ENCODE peak calls at places on chromosomes 5 and 9, in seven cellular contexts. V is tibial nerve, B is suprapubic skin, T is NB4, F is transverse colon, N is right lobe of liver, Y is GM12892. D is an unnamed sample.
A peak's percentile ranks its signal among the peaks of the same experiment; 100 is the strongest.

GRCh38 chr5:172102913-172103629 is 85.0 kb downstream of the STK10 start:
- DNase-seq in F (peak; percentile 50), Y (no peak), N (no peak), B (no peak), T (no peak), V (no peak), D (peak; percentile 54)

GRCh38 chr9:107208121-107208520 is 75.0 kb upstream of the RAD23B start:
- DNase-seq in F (no peak), Y (no peak), V (no peak), T (no peak), N (no peak), B (no peak), D (no peak)

GRCh38 chr9:15329539-15330109 is 22.6 kb upstream of the TTC39B start:
- DNase-seq in F (no peak), Y (no peak), V (no peak), B (no peak), N (no peak), T (no peak), D (no peak)

GRCh38 chr5:142946547-142947426 is 176.6 kb downstream of the ARHGAP26 start:
- DNase-seq in V (no peak), N (no peak), T (no peak), F (no peak), Y (no peak), B (no peak), D (no peak)

GRCh38 chr5:163735069-163735468 is 229.7 kb downstream of the MAT2B start:
- DNase-seq in B (no peak), F (no peak), T (no peak), V (no peak), Y (no peak), N (no peak), D (no peak)

GRCh38 chr9:136170291-136170901 is 34.5 kb downstream of the LHX3 start:
- DNase-seq in N (peak; percentile 63), Y (peak; percentile 90), V (no peak), B (no peak), T (peak; percentile 45), F (peak; percentile 47), D (peak; percentile 77)

GRCh38 chr9:91180240-91180929 is 181.3 kb downstream of the AUH start:
- DNase-seq in N (no peak), V (no peak), Y (no peak), F (no peak), B (peak; percentile 56), T (no peak), D (no peak)

GRCh38 chr9:14027114-14027812 is 286.7 kb downstream of the NFIB start:
- DNase-seq in Y (no peak), B (no peak), F (peak; percentile 37), N (peak; percentile 68), V (no peak), T (no peak), D (no peak)

GRCh38 chr9:118644066-118644465 is 725.2 kb downstream of the BRINP1 start:
- DNase-seq in B (no peak), V (no peak), Y (no peak), N (no peak), F (no peak), T (no peak), D (no peak)

GRCh38 chr5:97111612-97112011 is 30.8 kb downstream of the LIX1 start:
- DNase-seq in T (no peak), Y (no peak), N (no peak), B (no peak), V (no peak), F (peak; percentile 64), D (no peak)

GRCh38 chr5:116536279-116537161 is 38.1 kb downstream of the SEMA6A start:
- DNase-seq in T (no peak), V (no peak), Y (no peak), N (no peak), B (no peak), F (peak; percentile 45), D (no peak)

GRCh38 chr5:156582193-156582598 is 255.2 kb downstream of the SGCD start:
- DNase-seq in F (no peak), N (no peak), T (no peak), B (no peak), V (no peak), Y (no peak), D (no peak)

GRCh38 chr9:26346942-26347477 is 545.6 kb downstream of the CAAP1 start:
- DNase-seq in N (no peak), T (no peak), Y (no peak), B (no peak), V (no peak), F (peak; percentile 55), D (no peak)

GRCh38 chr5:136001531-136001930 is 27.3 kb upstream of the TGFBI start:
- DNase-seq in F (no peak), N (no peak), V (no peak), B (no peak), Y (no peak), T (peak; percentile 85), D (no peak)

GRCh38 chr5:100872409-100873190 is 30.5 kb downstream of the ST8SIA4 start:
- DNase-seq in B (no peak), V (no peak), N (no peak), Y (no peak), F (no peak), T (no peak), D (no peak)

GRCh38 chr9:120935383-120935857 is 8.8 kb upstream of the TRAF1 start:
- DNase-seq in T (peak; percentile 16), B (peak; percentile 99), Y (no peak), V (peak; percentile 99), N (peak; percentile 97), F (peak; percentile 96), D (peak; percentile 87)

GRCh38 chr5:59562756-59563389 is 330.7 kb downstream of the PDE4D start:
- DNase-seq in V (no peak), F (peak; percentile 24), N (peak; percentile 56), B (no peak), T (peak; percentile 57), Y (peak; percentile 1), D (no peak)

GRCh38 chr5:132471006-132471907 is 19.3 kb downstream of the IRF1 start:
- DNase-seq in Y (no peak), T (no peak), F (peak; percentile 17), V (no peak), N (no peak), B (peak; percentile 19), D (no peak)

GRCh38 chr5:124751031-124751430 is 4.6 kb upstream of the ZNF608 start:
- DNase-seq in N (no peak), F (no peak), V (no peak), Y (no peak), T (no peak), B (no peak), D (no peak)

GRCh38 chr5:57175586-57175985 is 1.7 kb downstream of the GPBP1 start:
- DNase-seq in F (peak; percentile 42), V (no peak), N (no peak), Y (no peak), T (peak; percentile 33), B (no peak), D (peak; percentile 37)

GRCh38 chr9:136533775-136534157 is 12.1 kb downstream of the NOTCH1 start:
- DNase-seq in N (no peak), B (no peak), V (no peak), T (peak; percentile 37), Y (no peak), F (peak; percentile 73), D (no peak)

DNA sequence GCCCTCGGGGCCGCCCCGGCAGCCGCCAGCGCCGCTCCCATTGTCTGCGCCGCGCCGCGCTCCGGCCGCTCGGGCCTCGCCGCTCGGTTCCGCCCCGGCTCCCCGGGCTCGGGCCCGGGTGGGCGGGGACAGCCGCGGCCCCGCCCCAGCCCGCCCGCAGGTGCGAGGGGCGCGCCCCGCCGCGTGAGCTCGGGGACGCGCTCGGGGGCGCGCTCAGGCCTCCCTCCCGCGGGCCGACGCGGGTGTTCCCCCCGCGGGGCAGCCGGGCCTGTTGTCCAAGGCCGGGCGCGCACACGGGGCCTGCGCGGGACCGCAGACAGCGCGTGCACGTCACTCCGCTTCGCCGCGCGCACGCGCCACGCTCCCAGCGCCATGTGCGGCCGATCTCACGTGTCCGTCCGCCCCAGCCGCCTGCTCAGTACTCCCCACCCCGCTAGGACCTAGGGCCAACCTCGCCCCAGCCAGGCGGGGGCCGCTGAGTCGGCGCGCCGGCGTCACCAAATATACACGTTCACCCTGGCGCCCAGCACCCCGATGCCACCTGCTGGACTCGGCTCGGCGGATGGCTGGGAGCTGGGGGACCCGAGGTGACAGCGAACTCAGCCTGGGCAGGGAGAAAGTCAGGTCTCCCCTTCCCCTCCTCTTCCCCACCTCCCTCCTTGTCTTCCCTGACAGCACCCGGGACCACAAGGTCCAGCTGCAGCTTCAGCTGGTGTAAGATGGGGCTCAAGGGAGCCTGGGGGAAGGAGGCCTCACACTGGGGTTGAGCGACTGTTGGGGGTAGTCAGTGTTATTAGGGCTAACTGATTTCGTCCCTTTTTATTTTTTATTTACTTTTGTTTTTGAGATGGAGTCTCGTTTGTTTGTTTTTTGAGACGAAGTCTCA is 14.3 kb downstream of the GBGT1 start:
- DNase-seq in T (peak; percentile 96), F (peak; percentile 93), Y (peak; percentile 98), B (peak; percentile 95), V (peak; percentile 79), N (peak; percentile 92), D (peak; percentile 97)
- TF ChIP-seq POLR2A in T (peak; percentile 81), F (peak; percentile 62), Y (peak; percentile 71), B (no peak), V (peak; percentile 50), N (peak; percentile 31), D (peak; percentile 89)

GRCh38 chr5:81301221-81302015 is at the start of gene ZCCHC9:
- DNase-seq in V (peak; percentile 88), Y (peak; percentile 71), B (peak; percentile 95), T (peak; percentile 96), F (peak; percentile 94), N (peak; percentile 96), D (peak; percentile 97)
- TF ChIP-seq POLR2A in V (peak; percentile 79), Y (peak; percentile 96), B (no peak), T (peak; percentile 87), F (peak; percentile 89), N (peak; percentile 93), D (peak; percentile 97)

GRCh38 chr5:121273818-121274433 is 577.8 kb upstream of the FTMT start:
- DNase-seq in F (no peak), Y (no peak), T (peak; percentile 86), B (no peak), V (no peak), N (no peak), D (peak; percentile 66)

DNA sequence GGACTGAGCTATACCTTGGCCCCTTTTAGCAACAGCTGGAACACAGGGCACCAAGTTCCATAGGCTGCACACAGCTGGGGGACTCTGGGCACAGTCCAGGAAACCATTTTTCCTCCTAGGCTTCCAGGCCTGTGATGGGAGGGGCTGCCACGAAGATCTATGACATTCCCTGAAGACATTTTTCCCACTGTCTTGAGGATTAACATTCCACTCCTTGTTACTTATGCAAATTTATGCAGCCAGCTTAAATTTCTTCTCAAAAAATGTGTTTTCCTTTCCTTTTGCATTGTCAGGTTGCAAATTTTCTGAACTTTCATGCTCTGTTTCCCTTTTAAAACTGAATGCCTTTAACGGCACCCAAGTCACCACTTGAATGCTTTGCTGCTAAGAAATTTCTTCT is 580.1 kb upstream of the FTMT start:
- DNase-seq in T (no peak), B (no peak), F (no peak), N (no peak), Y (no peak), V (no peak), D (no peak)
- TF ChIP-seq POLR2A in T (no peak), B (no peak), F (no peak), N (no peak), Y (no peak), V (no peak), D (no peak)

DNA sequence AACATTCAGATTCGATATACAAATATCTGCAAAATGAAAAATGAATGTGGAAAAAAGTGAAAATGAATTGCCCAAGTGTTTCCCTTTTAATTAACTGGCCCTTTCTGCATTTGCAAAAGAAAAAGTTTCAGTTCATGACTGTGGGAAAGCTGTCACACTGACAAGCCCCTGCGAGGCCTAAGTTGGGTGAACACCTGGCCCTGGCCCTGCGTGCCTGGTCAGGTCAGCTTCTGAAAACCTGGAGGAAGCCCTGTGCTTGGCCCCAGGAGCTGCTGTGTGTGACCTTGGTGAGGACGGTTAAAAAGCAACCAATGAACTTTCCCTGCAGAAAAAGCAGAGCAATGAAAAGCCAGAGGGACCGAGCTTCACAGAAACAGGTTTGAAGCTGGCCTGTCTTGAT is 41.0 kb upstream of the SHC3 start:
- DNase-seq in V (no peak), Y (no peak), N (no peak), B (no peak), F (no peak), T (no peak), D (no peak)
- TF ChIP-seq POLR2A in V (no peak), Y (no peak), N (no peak), B (no peak), F (no peak), T (no peak), D (no peak)